ENCODE peak calls at places on chromosomes 16 and 17, in nine cellular contexts. O is H54, Q is left kidney, M is left cardiac atrium, F is uterus, K is lower leg skin, N is renal cortical epithelial cell, X is kidney epithelial cell, I is RWPE1. U is an unnamed sample.
A peak's percentile ranks its signal among the peaks of the same experiment; 100 is the strongest.

GRCh38 chr16:57071840-57072541 is 20.4 kb upstream of the CPNE2 start:
- DNase-seq in O (no peak), Q (peak; percentile 37), M (no peak), F (no peak), K (no peak), N (peak; percentile 44), X (peak; percentile 25), I (peak; percentile 70), U (no peak)

GRCh38 chr16:5709889-5710288 is 612.3 kb upstream of the EEF2KMT start:
- DNase-seq in O (no peak), Q (peak; percentile 92), M (no peak), F (no peak), K (no peak), N (no peak), X (no peak), I (no peak), U (no peak)

GRCh38 chr17:10198509-10199249 is at the start of gene GAS7:
- DNase-seq in O (no peak), Q (peak; percentile 93), M (peak; percentile 84), F (peak; percentile 78), K (no peak), N (no peak), X (no peak), I (no peak), U (no peak)

GRCh38 chr16:4703906-4704305 is 10.5 kb downstream of the NUDT16L1 start:
- DNase-seq in O (no peak), Q (no peak), M (no peak), F (no peak), K (no peak), N (no peak), X (no peak), I (no peak), U (no peak)

GRCh38 chr16:85067431-85067830 is 39.8 kb downstream of the KIAA0513 start:
- DNase-seq in O (no peak), Q (peak; percentile 63), M (no peak), F (no peak), K (no peak), N (no peak), X (no peak), I (no peak), U (no peak)

GRCh38 chr16:7268182-7268581 is 64.5 kb upstream of the RBFOX1 start:
- DNase-seq in O (peak; percentile 12), Q (peak; percentile 74), M (no peak), F (no peak), K (no peak), N (no peak), X (no peak), I (no peak), U (no peak)

GRCh38 chr16:54342966-54343365 is 56.4 kb upstream of the IRX3 start:
- DNase-seq in O (no peak), Q (no peak), M (no peak), F (no peak), K (no peak), N (no peak), X (no peak), I (no peak), U (no peak)

GRCh38 chr16:77599793-77600415 is 122.4 kb upstream of the NUDT7 start:
- DNase-seq in O (peak; percentile 30), Q (no peak), M (no peak), F (no peak), K (no peak), N (peak; percentile 21), X (no peak), I (peak; percentile 17), U (no peak)

GRCh38 chr17:623121-623520 is 91.5 kb downstream of the VPS53 start:
- DNase-seq in O (no peak), Q (no peak), M (no peak), F (no peak), K (no peak), N (no peak), X (no peak), I (no peak), U (no peak)

GRCh38 chr17:8421571-8421970 is 14.1 kb upstream of the NDEL1 start:
- DNase-seq in O (no peak), Q (no peak), M (no peak), F (no peak), K (no peak), N (peak; percentile 82), X (no peak), I (no peak), U (no peak)

GRCh38 chr16:55340445-55340844 is 16.4 kb downstream of the IRX6 start:
- DNase-seq in O (no peak), Q (no peak), M (no peak), F (no peak), K (no peak), N (no peak), X (no peak), I (no peak), U (no peak)

GRCh38 chr17:73598131-73598680 is 46.0 kb downstream of the SDK2 start:
- DNase-seq in O (no peak), Q (peak; percentile 86), M (no peak), F (no peak), K (no peak), N (no peak), X (no peak), I (no peak), U (no peak)

GRCh38 chr17:50479522-50480141 is 972 bp downstream of the RSAD1 start:
- DNase-seq in O (peak; percentile 83), Q (peak; percentile 96), M (peak; percentile 85), F (peak; percentile 70), K (peak; percentile 73), N (peak; percentile 57), X (no peak), I (peak; percentile 74), U (no peak)

GRCh38 chr17:73281926-73282325 is 20.2 kb upstream of the CPSF4L start:
- DNase-seq in O (no peak), Q (peak; percentile 87), M (no peak), F (no peak), K (no peak), N (no peak), X (no peak), I (no peak), U (no peak)

GRCh38 chr17:32007463-32008298 is 498 bp downstream of the LRRC37B start:
- DNase-seq in O (peak; percentile 35), Q (peak; percentile 76), M (peak; percentile 27), F (peak; percentile 27), K (no peak), N (no peak), X (no peak), I (peak; percentile 37), U (no peak)

GRCh38 chr16:27444015-27444414 is 42.0 kb downstream of the IL21R start:
- DNase-seq in O (peak; percentile 43), Q (no peak), M (no peak), F (no peak), K (no peak), N (peak; percentile 25), X (no peak), I (peak; percentile 26), U (no peak)

GRCh38 chr17:36885761-36886365 is 51.4 kb upstream of the LHX1 start:
- DNase-seq in O (no peak), Q (no peak), M (no peak), F (no peak), K (no peak), N (no peak), X (no peak), I (no peak), U (no peak)

GRCh38 chr17:36979585-36979941 is 30.8 kb downstream of the AATF start:
- DNase-seq in O (no peak), Q (no peak), M (no peak), F (no peak), K (no peak), N (no peak), X (no peak), I (no peak), U (peak; percentile 27)

GRCh38 chr17:73228748-73229236 is 32.9 kb downstream of the CPSF4L start:
- DNase-seq in O (peak; percentile 86), Q (no peak), M (peak; percentile 72), F (peak; percentile 48), K (peak; percentile 77), N (peak; percentile 66), X (peak; percentile 21), I (peak; percentile 82), U (peak; percentile 46)

GRCh38 chr17:17080781-17081180 is 38.5 kb downstream of the MPRIP start:
- DNase-seq in O (no peak), Q (no peak), M (peak; percentile 13), F (peak; percentile 12), K (no peak), N (no peak), X (no peak), I (no peak), U (no peak)

GRCh38 chr17:39739020-39739884 is 1.5 kb downstream of the GRB7 start:
- DNase-seq in O (no peak), Q (peak; percentile 94), M (no peak), F (peak; percentile 36), K (peak; percentile 80), N (peak; percentile 88), X (no peak), I (peak; percentile 88), U (peak; percentile 10)

GRCh38 chr17:78803161-78803845 is 21.2 kb upstream of the CYTH1 start:
- DNase-seq in O (no peak), Q (no peak), M (no peak), F (no peak), K (no peak), N (no peak), X (no peak), I (no peak), U (no peak)

GRCh38 chr17:77022766-77023165 is 118.0 kb upstream of the SEC14L1 start:
- DNase-seq in O (no peak), Q (no peak), M (no peak), F (no peak), K (no peak), N (no peak), X (no peak), I (no peak), U (no peak)

GRCh38 chr16:58502217-58502921 is 2.4 kb downstream of the NDRG4 start:
- DNase-seq in O (no peak), Q (no peak), M (no peak), F (no peak), K (no peak), N (no peak), X (no peak), I (no peak), U (no peak)

GRCh38 chr17:35254107-35254802 is 11.4 kb downstream of the SLFN5 start:
- DNase-seq in O (peak; percentile 19), Q (peak; percentile 8), M (peak; percentile 61), F (peak; percentile 42), K (peak; percentile 91), N (peak; percentile 98), X (peak; percentile 92), I (peak; percentile 65), U (peak; percentile 77)